ENCODE peak calls at places on chromosomes 4 and X, in eight cellular contexts. F is fibroblast of the conjunctiva, E is NCI-H524, Z is fibroblast of mammary gland, K is osteocyte, T is NCI-H2081 treated with DMSO at 0.1 percent for 48 hours, P is left kidney, G is stomach. H is an unnamed sample.

GRCh38 chrX:143873343-143873742 is 10.5 kb upstream of the UBE2NL start:
- DNase-seq in F (peak; percentile 10), E (no peak), Z (peak; percentile 73), K (no peak), T (no peak), P (no peak), G (no peak), H (no peak)

GRCh38 chrX:133749951-133750350 is 235.4 kb downstream of the GPC3 start:
- DNase-seq in F (no peak), E (no peak), Z (no peak), K (no peak), T (no peak), P (peak; percentile 20), G (no peak), H (no peak)

GRCh38 chrX:17081969-17082368 is 135.5 kb downstream of the REPS2 start:
- DNase-seq in F (no peak), E (peak; percentile 52), Z (no peak), K (no peak), T (no peak), P (peak; percentile 72), G (no peak), H (no peak)

GRCh38 chrX:123267220-123267619 is 83.1 kb downstream of the GRIA3 start:
- DNase-seq in F (no peak), E (no peak), Z (peak; percentile 70), K (no peak), T (no peak), P (no peak), G (no peak), H (no peak)

GRCh38 chr4:137422666-137423065 is 109.6 kb downstream of the PCDH18 start:
- DNase-seq in F (no peak), E (no peak), Z (no peak), K (no peak), T (no peak), P (no peak), G (no peak), H (no peak)

GRCh38 chrX:46333550-46333949 is 211.7 kb downstream of the ZNF674 start:
- DNase-seq in F (no peak), E (no peak), Z (no peak), K (no peak), T (no peak), P (no peak), G (no peak), H (no peak)

GRCh38 chrX:10755477-10756334 is 135.3 kb upstream of the MID1 start:
- DNase-seq in F (no peak), E (no peak), Z (peak; percentile 54), K (no peak), T (no peak), P (peak; percentile 72), G (no peak), H (no peak)

GRCh38 chr4:142598132-142598531 is 248.0 kb downstream of the INPP4B start:
- DNase-seq in F (no peak), E (no peak), Z (peak; percentile 15), K (no peak), T (no peak), P (no peak), G (no peak), H (no peak)

GRCh38 chrX:39752820-39753219 is 344.9 kb downstream of the BCOR start:
- DNase-seq in F (no peak), E (peak; percentile 89), Z (peak; percentile 42), K (no peak), T (no peak), P (no peak), G (peak; percentile 32), H (no peak)

GRCh38 chr4:126899382-126899801 is 733.4 kb upstream of the INTU start:
- DNase-seq in F (peak; percentile 84), E (peak; percentile 0), Z (peak; percentile 81), K (no peak), T (no peak), P (no peak), G (no peak), H (no peak)

GRCh38 chr4:145716661-145717200 is 36.8 kb downstream of the C4orf51 start:
- DNase-seq in F (no peak), E (no peak), Z (no peak), K (no peak), T (no peak), P (no peak), G (no peak), H (no peak)

GRCh38 chr4:9867746-9868425 is 86.5 kb downstream of the DRD5 start:
- DNase-seq in F (no peak), E (peak; percentile 92), Z (no peak), K (no peak), T (peak; percentile 49), P (peak; percentile 88), G (no peak), H (peak; percentile 79)